ENCODE peak calls at places on chromosomes 13 and 19, in ten cellular contexts. C, I, U, G, N, L, T, R, W and B are unnamed samples.

GRCh38 chr13:52707375-52707774 is 32.2 kb downstream of the CNMD start:
- DNase-seq in W (no peak), U (no peak), T (no peak), L (no peak), G (no peak), C (no peak), R (no peak), I (no peak), N (no peak), B (no peak)

GRCh38 chr19:45376045-45376724 is 5.8 kb upstream of the ERCC2 start:
- DNase-seq in I (no peak), U (no peak), W (peak), L (peak), T (peak), C (peak), G (no peak), R (peak), N (peak), B (no peak)

GRCh38 chr19:18594824-18595373 is 6.3 kb downstream of the REX1BD start:
- DNase-seq in W (no peak), N (no peak), I (no peak), L (no peak), T (peak), R (no peak), G (peak), C (no peak), U (no peak), B (no peak)

GRCh38 chr13:21897140-21897539 is 226.3 kb downstream of the FGF9 start:
- DNase-seq in I (no peak), T (no peak), G (no peak), N (peak), L (no peak), C (no peak), W (no peak), U (no peak), R (no peak), B (no peak)

GRCh38 chr13:24243311-24243710 is 66.1 kb upstream of the C1QTNF9 start:
- DNase-seq in I (no peak), N (no peak), U (no peak), W (no peak), T (no peak), L (no peak), G (no peak), R (no peak), C (no peak), B (no peak)

GRCh38 chr13:49806126-49806536 is 13.6 kb upstream of the KPNA3 start:
- DNase-seq in R (peak), L (no peak), W (no peak), T (no peak), N (no peak), C (peak), U (no peak), I (no peak), G (no peak), B (no peak)

GRCh38 chr19:13022859-13023636 is 27.8 kb downstream of the NFIX start:
- DNase-seq in I (peak), T (peak), W (peak), L (peak), C (peak), G (peak), N (no peak), R (peak), U (no peak), B (no peak)

GRCh38 chr19:6087074-6087506 is 23.2 kb downstream of the RFX2 start:
- DNase-seq in I (peak), G (peak), N (no peak), C (no peak), U (peak), L (no peak), R (no peak), T (peak), W (no peak), B (no peak)

GRCh38 chr13:44710576-44710975 is 134.4 kb upstream of the TSC22D1 start:
- DNase-seq in W (no peak), T (no peak), C (peak), U (no peak), L (peak), G (no peak), R (peak), N (no peak), I (no peak), B (no peak)

GRCh38 chr13:34941835-34942731 is at the start of gene NBEA:
- DNase-seq in I (peak), W (peak), N (peak), C (peak), R (peak), T (peak), G (peak), U (peak), L (peak), B (peak)
- TF ChIP-seq CTCF in I (peak), W (peak), N (peak), C (peak), R (no peak), T (peak), G (no peak), U (no peak), L (peak), B (peak)

DNA sequence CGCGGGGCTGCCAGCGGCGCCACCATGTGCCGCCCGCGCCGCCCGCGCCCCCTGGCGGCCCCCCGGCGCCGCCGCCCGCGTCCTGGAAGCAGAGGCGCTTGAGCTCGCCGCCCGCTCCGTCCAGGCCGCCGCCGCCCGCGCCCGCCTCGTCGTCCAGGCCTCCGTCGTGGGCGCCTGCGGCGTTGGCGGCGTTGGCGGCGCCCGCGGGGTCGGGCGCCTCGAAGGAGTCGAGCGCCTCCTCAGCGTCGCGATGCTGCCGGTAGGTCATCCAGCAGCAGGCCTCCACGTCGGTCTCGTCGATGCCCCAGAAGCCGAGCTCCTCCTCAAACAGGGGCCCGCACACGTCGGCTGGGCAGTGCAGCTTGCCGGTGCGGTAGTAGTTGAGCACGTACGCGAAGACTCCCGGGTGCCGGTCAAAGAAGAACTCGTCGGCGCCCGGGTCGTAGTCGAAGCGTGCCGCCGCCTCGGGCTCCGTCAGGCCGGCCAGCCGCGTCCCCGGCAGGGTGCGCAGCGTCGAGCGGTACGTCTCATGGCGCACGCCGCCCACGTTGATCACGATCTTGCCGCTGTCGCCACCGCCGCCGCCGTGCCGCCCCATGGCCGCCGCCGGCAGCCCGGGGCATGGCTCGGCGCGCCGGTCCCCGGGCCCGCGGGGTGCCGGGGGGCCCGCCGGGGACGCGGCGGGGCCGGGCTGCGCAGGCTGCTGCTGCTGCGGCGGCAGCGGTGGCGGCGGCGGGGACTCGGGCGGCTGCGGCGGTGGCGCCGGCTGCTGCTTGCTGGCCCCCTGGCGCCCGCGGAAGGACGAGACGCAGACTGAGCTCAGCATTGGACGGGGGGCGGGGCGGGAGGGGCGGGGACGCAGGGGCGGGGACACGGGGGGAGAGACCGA is 676 bp downstream of the KCNC3 start:
- DNase-seq in T (peak), I (no peak), U (no peak), N (peak), G (peak), W (no peak), L (no peak), R (no peak), C (no peak), B (no peak)
- TF ChIP-seq CTCF in T (peak), I (no peak), U (no peak), N (no peak), G (no peak), W (no peak), L (no peak), R (no peak), C (no peak), B (peak)

DNA sequence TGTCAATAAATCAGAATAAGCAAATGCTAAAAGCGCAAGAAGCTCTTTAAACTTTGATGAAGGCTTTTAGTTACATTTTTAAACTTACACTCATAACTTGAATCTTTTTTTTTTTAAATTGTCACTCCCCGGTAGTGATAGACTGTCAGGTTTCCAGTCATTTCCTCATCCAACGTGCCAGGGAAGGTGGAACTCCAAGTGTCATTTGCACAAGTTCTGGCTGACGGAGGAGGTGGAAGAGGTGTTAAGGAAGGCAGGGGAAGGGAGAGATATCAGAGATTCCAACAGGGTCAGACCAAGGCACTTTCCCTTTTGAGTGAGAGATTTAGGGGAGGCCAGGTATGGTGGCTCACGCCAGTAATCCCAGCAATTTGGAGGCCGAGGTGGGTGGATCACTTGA is 197.3 kb upstream of the TSHZ3 start:
- DNase-seq in C (no peak), N (no peak), T (peak), R (no peak), U (no peak), L (no peak), G (no peak), I (no peak), W (no peak), B (no peak)
- TF ChIP-seq CTCF in C (no peak), N (no peak), T (no peak), R (no peak), U (no peak), L (no peak), G (no peak), I (no peak), W (no peak), B (no peak)

DNA sequence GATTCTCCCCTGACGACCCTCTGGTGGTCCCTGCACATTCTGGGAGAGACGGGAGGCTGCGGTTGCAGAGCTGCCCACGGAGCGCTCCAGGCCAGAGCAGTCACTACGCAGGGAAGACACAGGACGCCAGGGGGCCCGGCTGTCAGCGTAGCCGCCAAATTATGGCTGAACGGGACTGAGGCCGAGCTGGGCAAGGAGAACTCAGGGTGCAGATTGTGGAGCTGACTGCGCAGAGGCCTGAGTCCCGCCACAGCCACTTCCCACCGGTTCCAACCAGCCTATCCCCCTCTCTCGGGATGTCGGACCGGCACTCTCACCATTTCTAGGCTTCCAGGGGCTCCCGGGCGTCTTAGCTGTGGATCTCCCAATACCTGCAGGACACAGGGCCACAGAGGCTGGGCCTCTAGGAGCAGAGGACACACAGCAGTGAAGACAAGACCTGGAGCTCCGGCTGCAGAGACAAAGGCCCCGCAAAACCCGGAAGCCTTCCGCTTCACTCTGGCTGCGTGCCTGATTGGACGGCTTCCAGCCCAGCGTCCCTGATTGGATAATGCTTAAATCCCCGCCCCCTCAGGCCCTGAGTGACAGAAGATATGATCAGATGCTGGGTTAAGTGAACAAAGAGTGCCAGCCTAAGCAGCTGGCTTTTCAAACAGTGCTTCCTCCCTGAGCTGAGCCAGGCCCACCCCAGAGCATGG is at the start of gene ZNF737:
- DNase-seq in L (peak), R (peak), G (peak), U (peak), C (peak), T (peak), W (peak), I (peak), N (peak), B (peak)
- TF ChIP-seq CTCF in L (peak), R (peak), G (peak), U (no peak), C (peak), T (peak), W (peak), I (peak), N (peak), B (peak)

DNA sequence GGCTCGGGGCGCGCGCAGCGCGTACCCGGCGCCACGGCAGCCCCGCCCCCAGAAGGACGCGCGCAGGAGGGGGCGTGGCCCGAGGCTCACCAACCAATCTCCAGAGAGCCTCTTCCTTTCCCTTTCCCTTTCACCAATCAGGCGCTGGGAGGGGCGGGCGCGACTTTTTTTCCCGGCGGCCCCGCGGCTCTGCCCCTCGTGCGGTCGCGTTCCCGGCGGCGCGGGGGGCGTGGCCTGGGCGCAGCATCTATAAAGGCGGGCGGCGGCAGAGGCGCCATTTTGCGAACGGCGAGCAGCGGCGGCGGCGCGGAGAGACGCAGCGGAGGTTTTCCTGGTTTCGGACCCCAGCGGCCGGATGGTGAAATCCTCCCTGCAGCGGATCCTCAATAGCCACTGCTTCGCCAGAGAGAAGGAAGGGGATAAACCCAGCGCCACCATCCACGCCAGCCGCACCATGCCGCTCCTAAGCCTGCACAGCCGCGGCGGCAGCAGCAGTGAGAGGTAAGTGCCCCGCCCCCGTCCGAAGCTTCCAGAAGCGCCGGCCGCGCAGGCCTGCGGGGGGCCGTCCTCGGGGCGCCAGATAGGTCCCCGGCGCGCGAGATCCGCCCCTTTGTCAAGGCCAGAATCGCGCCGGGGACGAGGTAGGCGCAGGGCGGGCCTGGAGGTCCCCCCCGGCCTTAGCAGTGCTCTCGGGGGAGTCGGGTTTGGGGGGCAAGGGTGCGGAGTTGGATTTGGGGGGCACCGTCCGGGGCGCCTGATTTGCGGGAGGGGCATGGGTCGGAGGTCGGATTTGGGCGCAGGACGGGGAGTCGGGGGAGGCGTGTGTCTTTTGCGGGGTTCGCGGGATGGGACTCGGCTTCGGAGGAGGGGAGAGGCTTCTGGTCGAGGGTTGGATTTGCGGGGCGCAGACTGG is 12.5 kb downstream of the PEAK3 start:
- DNase-seq in U (peak), W (peak), I (peak), R (peak), C (peak), G (peak), T (peak), N (peak), L (peak), B (peak)
- TF ChIP-seq CTCF in U (no peak), W (peak), I (peak), R (no peak), C (peak), G (no peak), T (peak), N (no peak), L (no peak), B (peak)

DNA sequence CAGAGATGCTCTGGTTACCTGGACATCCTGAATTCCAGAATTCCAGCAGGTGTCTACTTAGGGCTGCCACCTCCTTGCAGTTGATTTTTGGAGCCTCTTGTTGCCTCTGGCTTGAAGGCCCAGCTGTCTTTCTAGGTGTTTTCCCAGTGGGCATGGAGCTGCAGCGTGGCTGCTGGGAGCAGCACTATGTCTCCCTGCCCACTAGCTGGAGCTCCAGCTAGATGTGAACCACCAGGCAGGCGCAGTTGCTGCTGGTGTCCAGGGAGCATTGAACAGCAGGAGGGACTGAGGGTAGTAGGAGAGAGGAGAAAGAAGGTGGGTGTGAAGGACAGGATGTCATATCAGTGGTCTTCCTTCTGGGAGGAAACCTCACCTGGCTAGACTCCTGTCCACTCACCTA is 9.9 kb upstream of the SELENOW start:
- DNase-seq in R (no peak), W (no peak), C (no peak), T (peak), U (no peak), N (no peak), L (no peak), G (no peak), I (no peak), B (no peak)
- TF ChIP-seq CTCF in R (no peak), W (no peak), C (no peak), T (peak), U (no peak), N (no peak), L (no peak), G (no peak), I (no peak), B (no peak)